ENCODE peak calls at places on chromosomes 2 and 18, in four cellular contexts. H, R, K and F are unnamed samples.

GRCh38 chr18:56696966-56697365 is 45.8 kb downstream of the WDR7 start:
- DNase-seq in H (no peak), R (peak; percentile 2), K (no peak), F (no peak)

GRCh38 chr2:20958176-20958575 is 85.7 kb downstream of the APOB start:
- DNase-seq in H (no peak), R (no peak), K (no peak), F (no peak)

GRCh38 chr2:221051162-221051561 is 520.9 kb downstream of the EPHA4 start:
- DNase-seq in H (no peak), R (no peak), K (no peak), F (no peak)

GRCh38 chr18:7002107-7002506 is 115.5 kb downstream of the LAMA1 start:
- DNase-seq in H (no peak), R (no peak), K (no peak), F (no peak)

GRCh38 chr2:76763276-76763675 is 758.9 kb downstream of the LRRTM4 start:
- DNase-seq in H (no peak), R (no peak), K (no peak), F (no peak)

GRCh38 chr2:204842731-204843490 is 297.6 kb downstream of the PARD3B start:
- DNase-seq in H (peak; percentile 32), R (peak; percentile 87), K (no peak), F (peak; percentile 93)

GRCh38 chr2:37378411-37378810 is 34.0 kb downstream of the QPCT start:
- DNase-seq in H (no peak), R (peak; percentile 93), K (no peak), F (peak; percentile 86)

GRCh38 chr2:207791579-207792243 is 22.0 kb upstream of the FZD5 start:
- DNase-seq in H (no peak), R (no peak), K (no peak), F (no peak)

GRCh38 chr2:27164960-27165763 is 16.4 kb downstream of the TCF23 start:
- DNase-seq in H (no peak), R (no peak), K (no peak), F (no peak)

GRCh38 chr2:68292108-68292710 is 27.5 kb downstream of the CNRIP1 start:
- DNase-seq in H (no peak), R (no peak), K (no peak), F (no peak)

GRCh38 chr18:48639772-48640432 is 101.1 kb downstream of the CTIF start:
- DNase-seq in H (no peak), R (no peak), K (no peak), F (no peak)

GRCh38 chr2:68813596-68813995 is 57.6 kb downstream of the BMP10 start:
- DNase-seq in H (no peak), R (no peak), K (no peak), F (peak; percentile 62)

GRCh38 chr18:14943967-14944636 is 196.1 kb downstream of the ANKRD30B start:
- DNase-seq in H (no peak), R (no peak), K (no peak), F (no peak)

GRCh38 chr2:223944166-223944703 is 900 bp downstream of the WDFY1 start:
- DNase-seq in H (no peak), R (peak; percentile 48), K (peak; percentile 51), F (no peak)

GRCh38 chr2:109604597-109604996 is 9.2 kb downstream of the SEPTIN10 start:
- DNase-seq in H (no peak), R (peak; percentile 75), K (no peak), F (peak; percentile 40)

GRCh38 chr2:177296047-177296446 is 31.5 kb upstream of the NFE2L2 start:
- DNase-seq in H (no peak), R (peak; percentile 26), K (no peak), F (peak; percentile 34)

GRCh38 chr2:11784747-11785610 is 38.5 kb downstream of the LPIN1 start:
- DNase-seq in H (peak; percentile 29), R (peak; percentile 44), K (peak; percentile 26), F (peak; percentile 52)

GRCh38 chr2:460861-461260 is 173.0 kb upstream of the ALKAL2 start:
- DNase-seq in H (no peak), R (no peak), K (peak; percentile 16), F (no peak)

GRCh38 chr2:209771474-209772292 is at the start of gene UNC80:
- DNase-seq in H (no peak), R (peak; percentile 51), K (peak; percentile 10), F (peak; percentile 40)

GRCh38 chr2:135798762-135799161 is 38.2 kb downstream of the LCT start:
- DNase-seq in H (no peak), R (no peak), K (no peak), F (no peak)

GRCh38 chr2:33250417-33251029 is 225.9 kb upstream of the RASGRP3 start:
- DNase-seq in H (no peak), R (no peak), K (no peak), F (no peak)

GRCh38 chr2:116499389-116499788 is 1315.1 kb upstream of the DDX18 start:
- DNase-seq in H (no peak), R (no peak), K (no peak), F (no peak)

GRCh38 chr2:98769784-98770183 is 38.9 kb upstream of the MGAT4A start:
- DNase-seq in H (no peak), R (no peak), K (no peak), F (no peak)

GRCh38 chr2:160409480-160409879 is 84.1 kb downstream of the RBMS1 start:
- DNase-seq in H (no peak), R (no peak), K (no peak), F (no peak)